ENCODE peak calls at places on chromosome 6, in ten cellular contexts. One of them, this sample, is unnamed.

GRCh38 chr6:90351696-90352095 is 55.1 kb upstream of the BACH2 start:
- DNase-seq in stomach: no peak
- DNase-seq in SK-N-SH: no peak
- DNase-seq in transverse colon: no peak
- DNase-seq in ovary: no peak
- DNase-seq in suprapubic skin: no peak
- DNase-seq in HepG2: no peak
- DNase-seq in GM12878: no peak
- DNase-seq in sigmoid colon: no peak
- DNase-seq in A549: no peak
- DNase-seq in this sample: no peak

GRCh38 chr6:14880052-14880451 is 365.8 kb upstream of the JARID2 start:
- DNase-seq in stomach: no peak
- DNase-seq in SK-N-SH: no peak
- DNase-seq in transverse colon: no peak
- DNase-seq in ovary: no peak
- DNase-seq in suprapubic skin: no peak
- DNase-seq in HepG2: no peak
- DNase-seq in GM12878: no peak
- DNase-seq in sigmoid colon: no peak
- DNase-seq in A549: no peak
- DNase-seq in this sample: no peak

GRCh38 chr6:133584903-133585302 is 304.0 kb upstream of the TCF21 start:
- DNase-seq in stomach: no peak
- DNase-seq in SK-N-SH: no peak
- DNase-seq in transverse colon: no peak
- DNase-seq in ovary: no peak
- DNase-seq in suprapubic skin: no peak
- DNase-seq in HepG2: no peak
- DNase-seq in GM12878: no peak
- DNase-seq in sigmoid colon: no peak
- DNase-seq in A549: no peak
- DNase-seq in this sample: no peak

GRCh38 chr6:6588064-6588923 is at the start of gene LY86:
- DNase-seq in stomach: no peak
- DNase-seq in SK-N-SH: no peak
- DNase-seq in transverse colon: peak
- DNase-seq in ovary: no peak
- DNase-seq in suprapubic skin: no peak
- DNase-seq in HepG2: no peak
- DNase-seq in GM12878: peak
- DNase-seq in sigmoid colon: no peak
- DNase-seq in A549: no peak
- DNase-seq in this sample: no peak

GRCh38 chr6:130936933-130937332 is 109.7 kb downstream of the SMLR1 start:
- DNase-seq in stomach: no peak
- DNase-seq in SK-N-SH: no peak
- DNase-seq in transverse colon: no peak
- DNase-seq in ovary: no peak
- DNase-seq in suprapubic skin: no peak
- DNase-seq in HepG2: peak
- DNase-seq in GM12878: no peak
- DNase-seq in sigmoid colon: no peak
- DNase-seq in A549: no peak
- DNase-seq in this sample: no peak

GRCh38 chr6:5998741-5999687 is 7.7 kb downstream of the NRN1 start:
- DNase-seq in stomach: no peak
- DNase-seq in SK-N-SH: peak
- DNase-seq in transverse colon: no peak
- DNase-seq in ovary: no peak
- DNase-seq in suprapubic skin: no peak
- DNase-seq in HepG2: no peak
- DNase-seq in GM12878: no peak
- DNase-seq in sigmoid colon: peak
- DNase-seq in A549: no peak
- DNase-seq in this sample: no peak

GRCh38 chr6:112439416-112439815 is 92.3 kb downstream of the RFPL4B start:
- DNase-seq in stomach: no peak
- DNase-seq in SK-N-SH: no peak
- DNase-seq in transverse colon: no peak
- DNase-seq in ovary: no peak
- DNase-seq in suprapubic skin: no peak
- DNase-seq in HepG2: peak
- DNase-seq in GM12878: no peak
- DNase-seq in sigmoid colon: no peak
- DNase-seq in A549: no peak
- DNase-seq in this sample: no peak

GRCh38 chr6:118940770-118941169 is 5.8 kb upstream of the MCM9 start:
- DNase-seq in stomach: peak
- DNase-seq in SK-N-SH: no peak
- DNase-seq in transverse colon: no peak
- DNase-seq in ovary: no peak
- DNase-seq in suprapubic skin: no peak
- DNase-seq in HepG2: no peak
- DNase-seq in GM12878: no peak
- DNase-seq in sigmoid colon: peak
- DNase-seq in A549: no peak
- DNase-seq in this sample: no peak

GRCh38 chr6:149545258-149545753 is 537 bp downstream of the PPIL4 start:
- DNase-seq in stomach: peak
- DNase-seq in SK-N-SH: peak
- DNase-seq in transverse colon: peak
- DNase-seq in ovary: peak
- DNase-seq in suprapubic skin: no peak
- DNase-seq in HepG2: peak
- DNase-seq in GM12878: no peak
- DNase-seq in sigmoid colon: peak
- DNase-seq in A549: no peak
- DNase-seq in this sample: peak

GRCh38 chr6:36684447-36684812 is 5.9 kb downstream of the CDKN1A start:
- DNase-seq in stomach: no peak
- DNase-seq in SK-N-SH: no peak
- DNase-seq in transverse colon: no peak
- DNase-seq in ovary: no peak
- DNase-seq in suprapubic skin: no peak
- DNase-seq in HepG2: no peak
- DNase-seq in GM12878: no peak
- DNase-seq in sigmoid colon: no peak
- DNase-seq in A549: no peak
- DNase-seq in this sample: no peak

GRCh38 chr6:36683656-36684446 is 5.3 kb downstream of the CDKN1A start:
- DNase-seq in stomach: no peak
- DNase-seq in SK-N-SH: no peak
- DNase-seq in transverse colon: no peak
- DNase-seq in ovary: no peak
- DNase-seq in suprapubic skin: no peak
- DNase-seq in HepG2: peak
- DNase-seq in GM12878: no peak
- DNase-seq in sigmoid colon: no peak
- DNase-seq in A549: no peak
- DNase-seq in this sample: no peak

GRCh38 chr6:36683145-36683655 is 4.7 kb downstream of the CDKN1A start:
- DNase-seq in stomach: peak
- DNase-seq in SK-N-SH: no peak
- DNase-seq in transverse colon: no peak
- DNase-seq in ovary: no peak
- DNase-seq in suprapubic skin: no peak
- DNase-seq in HepG2: no peak
- DNase-seq in GM12878: no peak
- DNase-seq in sigmoid colon: no peak
- DNase-seq in A549: no peak
- DNase-seq in this sample: no peak

GRCh38 chr6:36685198-36685919 is 6.8 kb downstream of the CDKN1A start:
- DNase-seq in stomach: no peak
- DNase-seq in SK-N-SH: no peak
- DNase-seq in transverse colon: no peak
- DNase-seq in ovary: no peak
- DNase-seq in suprapubic skin: no peak
- DNase-seq in HepG2: no peak
- DNase-seq in GM12878: no peak
- DNase-seq in sigmoid colon: no peak
- DNase-seq in A549: no peak
- DNase-seq in this sample: no peak

GRCh38 chr6:36682328-36683144 is 4.0 kb downstream of the CDKN1A start:
- DNase-seq in stomach: peak
- DNase-seq in SK-N-SH: no peak
- DNase-seq in transverse colon: peak
- DNase-seq in ovary: no peak
- DNase-seq in suprapubic skin: no peak
- DNase-seq in HepG2: peak
- DNase-seq in GM12878: no peak
- DNase-seq in sigmoid colon: peak
- DNase-seq in A549: no peak
- DNase-seq in this sample: no peak
- H3K4me3 ChIP-seq in stomach: no peak
- H3K4me3 ChIP-seq in SK-N-SH: peak
- H3K4me3 ChIP-seq in transverse colon: no peak
- H3K4me3 ChIP-seq in ovary: no peak
- H3K4me3 ChIP-seq in suprapubic skin: peak
- H3K4me3 ChIP-seq in HepG2: no peak
- H3K4me3 ChIP-seq in GM12878: peak
- H3K4me3 ChIP-seq in sigmoid colon: no peak
- H3K4me3 ChIP-seq in A549: peak
- H3K4me3 ChIP-seq in this sample: no peak

DNA sequence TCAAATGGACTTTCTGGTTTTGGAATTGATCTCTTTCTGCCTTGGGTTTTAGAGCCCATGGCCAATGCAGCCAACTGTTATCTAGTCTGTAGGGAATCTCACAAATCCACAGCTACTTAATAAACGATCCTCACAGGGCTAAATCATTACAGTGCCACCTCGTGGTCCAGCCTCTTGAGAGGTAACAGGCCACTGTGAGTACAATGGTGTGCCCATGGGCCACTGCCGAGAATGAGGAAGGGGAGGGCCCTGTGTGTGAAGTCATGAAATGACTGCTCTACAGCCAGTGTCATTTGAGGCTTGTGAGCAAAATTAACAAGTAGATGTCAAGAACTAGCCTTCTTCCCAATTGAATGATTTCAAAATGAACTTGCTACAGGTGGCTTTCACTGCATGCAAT is 54.3 kb upstream of the GMPR start:
- DNase-seq in stomach: peak
- DNase-seq in SK-N-SH: no peak
- DNase-seq in transverse colon: peak
- DNase-seq in ovary: no peak
- DNase-seq in suprapubic skin: no peak
- DNase-seq in HepG2: peak
- DNase-seq in GM12878: peak
- DNase-seq in sigmoid colon: no peak
- DNase-seq in A549: peak
- DNase-seq in this sample: no peak
- TF ChIP-seq EP300 in stomach: no peak
- TF ChIP-seq EP300 in SK-N-SH: no peak
- TF ChIP-seq EP300 in transverse colon: no peak
- TF ChIP-seq EP300 in ovary: no peak
- TF ChIP-seq EP300 in suprapubic skin: no peak
- TF ChIP-seq EP300 in HepG2: no peak
- TF ChIP-seq EP300 in GM12878: no peak
- TF ChIP-seq EP300 in sigmoid colon: no peak
- TF ChIP-seq EP300 in A549: no peak
- TF ChIP-seq EP300 in this sample: no peak

DNA sequence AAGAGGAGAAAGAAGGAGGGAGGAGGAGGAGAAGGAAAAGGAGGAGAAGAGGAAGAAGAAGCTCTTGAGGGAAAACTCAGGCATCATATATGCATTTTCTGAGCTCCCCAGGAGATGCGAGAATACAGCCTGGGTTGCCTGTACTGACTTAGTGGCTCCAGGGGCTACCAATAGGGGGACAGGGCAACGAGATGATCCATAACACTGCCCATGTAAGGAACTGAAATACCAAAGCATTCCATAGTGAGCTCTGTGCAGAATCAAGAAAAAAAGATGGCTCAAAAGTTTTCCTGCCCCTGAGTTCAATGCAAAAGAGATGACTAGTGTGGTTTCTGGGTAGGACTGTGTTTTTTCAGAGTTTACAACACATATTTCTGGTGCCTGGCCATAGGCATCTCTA is 258.7 kb downstream of the ALDH8A1 start:
- DNase-seq in stomach: no peak
- DNase-seq in SK-N-SH: no peak
- DNase-seq in transverse colon: no peak
- DNase-seq in ovary: no peak
- DNase-seq in suprapubic skin: no peak
- DNase-seq in HepG2: no peak
- DNase-seq in GM12878: no peak
- DNase-seq in sigmoid colon: no peak
- DNase-seq in A549: no peak
- DNase-seq in this sample: no peak
- TF ChIP-seq CTCF in stomach: no peak
- TF ChIP-seq CTCF in SK-N-SH: no peak
- TF ChIP-seq CTCF in transverse colon: no peak
- TF ChIP-seq CTCF in ovary: no peak
- TF ChIP-seq CTCF in suprapubic skin: no peak
- TF ChIP-seq CTCF in HepG2: no peak
- TF ChIP-seq CTCF in GM12878: no peak
- TF ChIP-seq CTCF in sigmoid colon: no peak
- TF ChIP-seq CTCF in A549: no peak
- TF ChIP-seq CTCF in this sample: no peak

DNA sequence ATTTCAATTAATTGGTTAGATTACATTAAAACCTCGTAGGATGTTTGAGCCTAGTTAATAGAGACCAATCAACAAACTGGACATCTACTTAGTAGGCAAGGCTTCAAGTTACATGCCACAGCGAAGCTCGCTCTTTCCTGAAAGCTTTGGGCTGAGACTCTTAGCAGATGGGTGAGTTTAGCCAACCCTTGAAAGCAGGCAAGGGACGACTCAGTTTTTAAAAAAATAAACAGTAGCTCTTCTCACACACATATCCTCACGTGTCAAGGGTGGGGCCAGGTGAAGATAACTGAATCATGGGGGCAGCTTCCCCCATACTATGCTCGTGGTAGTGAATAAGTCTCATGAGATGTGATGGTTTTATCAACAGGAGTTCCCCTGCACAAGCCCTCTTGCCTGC is 775 bp downstream of the MTFR2 start:
- DNase-seq in stomach: no peak
- DNase-seq in SK-N-SH: no peak
- DNase-seq in transverse colon: no peak
- DNase-seq in ovary: no peak
- DNase-seq in suprapubic skin: no peak
- DNase-seq in HepG2: no peak
- DNase-seq in GM12878: no peak
- DNase-seq in sigmoid colon: no peak
- DNase-seq in A549: no peak
- DNase-seq in this sample: no peak
- H3K4me3 ChIP-seq in stomach: peak
- H3K4me3 ChIP-seq in SK-N-SH: peak
- H3K4me3 ChIP-seq in transverse colon: peak
- H3K4me3 ChIP-seq in ovary: peak
- H3K4me3 ChIP-seq in suprapubic skin: peak
- H3K4me3 ChIP-seq in HepG2: peak
- H3K4me3 ChIP-seq in GM12878: peak
- H3K4me3 ChIP-seq in sigmoid colon: peak
- H3K4me3 ChIP-seq in A549: peak
- H3K4me3 ChIP-seq in this sample: no peak

DNA sequence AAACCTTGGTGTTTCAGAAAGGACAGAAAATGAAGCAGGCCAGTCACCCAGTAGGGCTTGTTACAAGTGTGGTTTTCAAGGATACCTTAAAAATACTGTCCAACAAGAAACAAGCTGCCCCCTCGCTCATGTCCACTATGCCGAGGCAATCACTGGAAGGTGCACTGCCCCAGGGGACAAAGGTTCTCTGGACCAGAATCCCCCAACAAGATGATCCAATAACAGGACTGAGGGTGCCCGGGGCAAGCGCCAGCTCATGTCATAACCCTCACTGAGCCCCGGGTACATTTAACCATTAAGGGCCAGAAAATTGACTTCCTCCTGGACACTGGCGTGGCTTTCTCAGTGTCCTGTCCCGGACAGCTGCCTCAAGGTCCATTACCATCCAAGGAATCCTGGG is 6.6 kb upstream of the NT5DC1 start:
- DNase-seq in stomach: no peak
- DNase-seq in SK-N-SH: no peak
- DNase-seq in transverse colon: no peak
- DNase-seq in ovary: no peak
- DNase-seq in suprapubic skin: no peak
- DNase-seq in HepG2: no peak
- DNase-seq in GM12878: no peak
- DNase-seq in sigmoid colon: no peak
- DNase-seq in A549: no peak
- DNase-seq in this sample: no peak
- TF ChIP-seq EP300 in stomach: no peak
- TF ChIP-seq EP300 in SK-N-SH: no peak
- TF ChIP-seq EP300 in transverse colon: no peak
- TF ChIP-seq EP300 in ovary: no peak
- TF ChIP-seq EP300 in suprapubic skin: no peak
- TF ChIP-seq EP300 in HepG2: no peak
- TF ChIP-seq EP300 in GM12878: no peak
- TF ChIP-seq EP300 in sigmoid colon: no peak
- TF ChIP-seq EP300 in A549: no peak
- TF ChIP-seq EP300 in this sample: no peak

This sample was measured in tibial nerve.